ENCODE peak calls at places on chromosome 20, in eight cellular contexts. A is AG09319; S is hepatic stellate cell; U is stimulated activated CD8-positive, alpha-beta memory T cell treated with anti-CD3 and anti-CD28 coated beads, Interleukin-12 subunit alpha, Interleukin-12 subunit beta, amount 100 ng/mL, for 4 hours; M is GM19239; D is astrocyte; P is Right ventricle myocardium superior; V is AG08396. K is an unnamed sample.

GRCh38 chr20:61397146-61397545 is 145.1 kb downstream of the CDH4 start:
- DNase-seq in A (no peak), M (no peak), S (no peak), P (no peak), V (no peak), D (no peak), U (no peak), K (no peak)

GRCh38 chr20:56032251-56032650 is 26.9 kb upstream of the CBLN4 start:
- DNase-seq in V (no peak), U (no peak), P (no peak), A (no peak), M (no peak), D (no peak), S (no peak), K (no peak)

GRCh38 chr20:64101731-64102621 is 5.4 kb downstream of the NPBWR2 start:
- DNase-seq in D (no peak), A (no peak), V (peak), S (peak), M (peak), U (no peak), P (peak), K (peak)

GRCh38 chr20:32089637-32090330 is 19.7 kb upstream of the TM9SF4 start:
- DNase-seq in D (no peak), M (no peak), S (no peak), P (no peak), A (no peak), V (no peak), U (no peak), K (peak)

GRCh38 chr20:56634735-56635422 is 5.8 kb downstream of the TFAP2C start:
- DNase-seq in A (no peak), P (no peak), V (no peak), M (no peak), U (no peak), S (no peak), D (no peak), K (peak)

GRCh38 chr20:34581341-34582189 is 23.0 kb downstream of the MAP1LC3A start:
- DNase-seq in U (no peak), P (peak), M (no peak), D (peak), V (no peak), A (no peak), S (peak), K (no peak)

GRCh38 chr20:59004763-59005522 is 2.1 kb downstream of the CTSZ start:
- DNase-seq in U (no peak), D (no peak), S (no peak), V (no peak), M (peak), A (no peak), P (peak), K (no peak)

GRCh38 chr20:58692579-58693225 is at the start of gene NPEPL1:
- DNase-seq in S (peak), U (peak), A (peak), V (peak), P (peak), D (peak), M (peak), K (no peak)

GRCh38 chr20:57652865-57653545 is 32.8 kb upstream of the ZBP1 start:
- DNase-seq in S (peak), P (peak), D (no peak), U (no peak), M (no peak), V (peak), A (no peak), K (no peak)

GRCh38 chr20:59141818-59142581 is 21.6 kb upstream of the ZNF831 start:
- DNase-seq in D (no peak), A (no peak), U (no peak), M (no peak), S (no peak), P (no peak), V (no peak), K (no peak)

GRCh38 chr20:49303211-49303610 is 25.4 kb upstream of the ZNFX1 start:
- DNase-seq in D (peak), P (no peak), M (no peak), A (peak), U (no peak), S (peak), V (no peak), K (no peak)

GRCh38 chr20:9958693-9959092 is 76.1 kb upstream of the ANKEF1 start:
- DNase-seq in P (no peak), U (no peak), D (no peak), V (no peak), S (no peak), M (no peak), A (no peak), K (no peak)

GRCh38 chr20:57663681-57664451 is 43.6 kb upstream of the ZBP1 start:
- DNase-seq in V (no peak), P (peak), M (no peak), U (no peak), D (no peak), S (no peak), A (no peak), K (no peak)

GRCh38 chr20:38307371-38308046 is 3.6 kb downstream of the BPI start:
- DNase-seq in P (no peak), S (peak), M (no peak), A (no peak), U (no peak), D (peak), V (peak), K (no peak)

GRCh38 chr20:25283221-25283951 is 35.5 kb downstream of the PYGB start:
- DNase-seq in V (no peak), P (peak), A (no peak), D (no peak), S (no peak), U (no peak), M (no peak), K (no peak)

GRCh38 chr20:22974354-22974753 is 60.8 kb upstream of the SSTR4 start:
- DNase-seq in P (no peak), M (no peak), V (no peak), U (no peak), D (no peak), S (peak), A (no peak), K (peak)

GRCh38 chr20:53706511-53707031 is 112.9 kb upstream of the ZNF217 start:
- DNase-seq in V (peak), A (peak), D (peak), S (peak), M (no peak), P (no peak), U (no peak), K (no peak)

GRCh38 chr20:51036827-51037229 is 13.9 kb upstream of the KCNG1 start:
- DNase-seq in M (no peak), D (no peak), S (no peak), U (no peak), V (no peak), A (no peak), P (no peak), K (no peak)

GRCh38 chr20:44038681-44039123 is 124.0 kb downstream of the TOX2 start:
- DNase-seq in M (no peak), V (no peak), U (no peak), A (no peak), P (no peak), S (no peak), D (no peak), K (no peak)

GRCh38 chr20:59144179-59144830 is 19.3 kb upstream of the ZNF831 start:
- DNase-seq in D (no peak), V (no peak), M (no peak), U (peak), S (no peak), A (no peak), P (no peak), K (no peak)

GRCh38 chr20:3199206-3199605 is 5.3 kb downstream of the DDRGK1 start:
- DNase-seq in A (no peak), S (no peak), U (no peak), P (no peak), M (no peak), D (no peak), V (no peak), K (no peak)

GRCh38 chr20:37986063-37986858 is 47.0 kb downstream of the TTI1 start:
- DNase-seq in M (no peak), P (no peak), S (no peak), U (no peak), D (no peak), V (no peak), A (no peak), K (no peak)

GRCh38 chr20:43941476-43942212 is 27.0 kb downstream of the TOX2 start:
- DNase-seq in M (peak), D (no peak), P (no peak), S (no peak), V (no peak), A (no peak), U (no peak), K (no peak)

GRCh38 chr20:48797850-48798747 is 29.7 kb downstream of the PREX1 start:
- DNase-seq in P (no peak), V (no peak), D (no peak), M (no peak), U (no peak), S (no peak), A (no peak), K (no peak)

GRCh38 chr20:32007787-32008616 is 2.2 kb upstream of the CCM2L start:
- DNase-seq in P (peak), U (no peak), S (no peak), A (no peak), V (no peak), D (no peak), M (no peak), K (no peak)

GRCh38 chr20:6764619-6765018 is 2.9 kb upstream of the BMP2 start:
- DNase-seq in S (no peak), A (no peak), M (no peak), V (no peak), U (no peak), D (no peak), P (no peak), K (no peak)

GRCh38 chr20:41510847-41511453 is 107.2 kb downstream of the CHD6 start:
- DNase-seq in S (no peak), M (no peak), A (no peak), P (no peak), D (no peak), V (no peak), U (no peak), K (no peak)

GRCh38 chr20:4102381-4102780 is 87.0 kb upstream of the RNF24 start:
- DNase-seq in V (peak), P (no peak), A (no peak), D (peak), M (no peak), S (peak), U (no peak), K (peak)

GRCh38 chr20:6140947-6141346 is 18.1 kb upstream of the FERMT1 start:
- DNase-seq in D (no peak), A (no peak), V (no peak), M (no peak), P (no peak), U (no peak), S (no peak), K (no peak)

GRCh38 chr20:49338061-49338460 is 60.2 kb upstream of the ZNFX1 start:
- DNase-seq in A (no peak), U (no peak), V (no peak), M (no peak), S (no peak), D (no peak), P (no peak), K (no peak)

GRCh38 chr20:18416478-18416877 is 50.4 kb downstream of the DZANK1 start:
- DNase-seq in U (no peak), S (no peak), V (no peak), A (no peak), D (no peak), M (no peak), P (no peak), K (no peak)

GRCh38 chr20:23350855-23351838 is 556 bp downstream of the NXT1 start:
- DNase-seq in V (peak), P (peak), D (peak), U (peak), S (peak), M (no peak), A (no peak), K (peak)

GRCh38 chr20:62643521-62644043 is 1.3 kb downstream of the SLCO4A1 start:
- DNase-seq in S (no peak), P (no peak), M (no peak), A (no peak), D (peak), U (no peak), V (no peak), K (no peak)

GRCh38 chr20:13401596-13401995 is 180.5 kb downstream of the ISM1 start:
- DNase-seq in A (no peak), V (no peak), U (no peak), S (no peak), P (no peak), D (no peak), M (no peak), K (no peak)